ENCODE peak calls at places on chromosomes 11 and 22, in four cellular contexts. R is K562, V is neural progenitor cell, I is fibroblast of lung. M is an unnamed sample. For H3K9me3 and H3K4me1, the result is how much of the 10 kb centered on the place peaks cover.

GRCh38 chr11:111570796-111571195 is 30.3 kb downstream of the LAYN start:
- DNase-seq in R (no peak), V (no peak), I (no peak), M (no peak)

GRCh38 chr11:24575392-24575791 is 78.5 kb downstream of the LUZP2 start:
- DNase-seq in R (no peak), V (no peak), I (peak), M (no peak)

GRCh38 chr22:37045958-37046357 is 5.6 kb upstream of the KCTD17 start:
- DNase-seq in R (peak), V (peak), I (peak), M (no peak)

GRCh38 chr11:68127791-68128681 is 6.8 kb upstream of the CHKA start:
- DNase-seq in R (peak), V (peak), I (peak), M (peak)

GRCh38 chr22:41350087-41350486 is 31.7 kb upstream of the TEF start:
- DNase-seq in R (peak), V (no peak), I (no peak), M (no peak)

GRCh38 chr22:20130319-20130718 is 1.3 kb upstream of the ZDHHC8 start:
- DNase-seq in R (no peak), V (no peak), I (no peak), M (no peak)

GRCh38 chr11:1192741-1193325 is 30.0 kb upstream of the MUC5B start:
- DNase-seq in R (no peak), V (no peak), I (no peak), M (peak)

GRCh38 chr11:102564110-102564509 is 33.6 kb upstream of the MMP7 start:
- DNase-seq in R (no peak), V (no peak), I (peak), M (no peak)

GRCh38 chr11:79235696-79236095 is 205.1 kb downstream of the TENM4 start:
- DNase-seq in R (no peak), V (no peak), I (no peak), M (no peak)

GRCh38 chr11:99803501-99803900 is 782.8 kb downstream of the CNTN5 start:
- DNase-seq in R (no peak), V (no peak), I (no peak), M (no peak)
- H3K9me3 ChIP-seq in R (under half), V (under half), I (under half), M (under half)

GRCh38 chr22:38741166-38741565 is 14.6 kb downstream of the SUN2 start:
- DNase-seq in R (no peak), V (no peak), I (no peak), M (no peak)
- H3K27ac ChIP-seq in R (no peak), V (no peak), I (no peak), M (no peak)

GRCh38 chr22:23233746-23234408 is 53.6 kb downstream of the BCR start:
- DNase-seq in R (peak), V (no peak), I (peak), M (peak)
- H3K4me1 ChIP-seq in R (under half), V (half or more), I (under half), M (under half)

GRCh38 chr11:46679252-46680163 is 20.9 kb downstream of the ARHGAP1 start:
- DNase-seq in R (no peak), V (no peak), I (no peak), M (peak)

GRCh38 chr11:46677169-46677568 is 23.2 kb downstream of the ARHGAP1 start:
- DNase-seq in R (no peak), V (no peak), I (no peak), M (no peak)

GRCh38 chr11:46680164-46680760 is 20.2 kb downstream of the ARHGAP1 start:
- DNase-seq in R (no peak), V (no peak), I (no peak), M (peak)

GRCh38 chr11:46677991-46678740 is 22.3 kb downstream of the ARHGAP1 start:
- DNase-seq in R (no peak), V (no peak), I (no peak), M (peak)

GRCh38 chr11:46678741-46679130 is 21.7 kb downstream of the ARHGAP1 start:
- DNase-seq in R (no peak), V (no peak), I (no peak), M (peak)
- H3K9me3 ChIP-seq in R (under half), V (under half), I (under half), M (under half)

DNA sequence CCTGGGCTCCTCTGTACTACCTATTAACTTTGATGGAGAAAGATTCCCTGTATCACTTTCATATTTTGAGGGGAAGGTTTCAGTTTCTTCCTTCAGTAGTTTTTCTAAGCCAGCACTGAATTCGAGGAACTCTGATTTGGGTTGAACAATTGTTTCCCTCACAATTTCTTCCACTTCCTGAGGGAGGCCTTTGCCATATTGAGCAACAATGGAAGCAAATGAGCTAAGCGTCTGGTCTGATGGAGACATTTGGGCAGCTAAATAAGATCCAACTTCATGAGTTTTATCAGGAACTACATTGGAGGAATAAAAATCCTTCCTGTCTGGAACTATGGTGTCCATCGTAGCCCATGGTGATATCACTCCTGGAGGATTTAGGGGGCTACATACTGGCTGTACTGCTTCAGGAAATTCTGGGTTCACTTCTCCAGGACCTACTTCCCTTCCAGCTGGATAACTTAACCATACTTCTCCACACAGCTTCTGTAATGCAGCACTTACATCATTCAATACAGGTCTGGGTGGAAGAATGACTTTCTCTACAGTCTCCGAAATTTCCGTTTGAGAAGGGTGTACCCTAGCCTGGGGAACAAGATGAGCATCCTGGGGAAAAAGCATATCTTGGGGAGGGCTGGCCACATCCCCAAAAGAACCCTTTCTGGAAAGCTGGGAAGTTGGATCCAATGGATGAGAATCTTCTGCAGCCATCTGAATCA is 38.9 kb upstream of the CCDC89 start:
- DNase-seq in R (no peak), V (no peak), I (no peak), M (no peak)
- H3K27ac ChIP-seq in R (no peak), V (no peak), I (no peak), M (no peak)